ENCODE peak calls at places on chromosome 7, in six cellular contexts. B is epithelial cell of esophagus, L is GM10248, A is psoas muscle, P is A673, D is testis. M is an unnamed sample.

GRCh38 chr7:40551685-40552576 is 417.1 kb downstream of the SUGCT start:
- DNase-seq in B (peak), L (no peak), A (no peak), P (peak), D (no peak), M (peak)

GRCh38 chr7:131909151-131909768 is 352.8 kb upstream of the PODXL start:
- DNase-seq in B (no peak), L (no peak), A (no peak), P (no peak), D (no peak), M (peak)

GRCh38 chr7:124992881-124993562 is 63.4 kb upstream of the POT1 start:
- DNase-seq in B (peak), L (no peak), A (no peak), P (no peak), D (no peak), M (no peak)

GRCh38 chr7:111210996-111211395 is 120.1 kb downstream of the LRRN3 start:
- DNase-seq in B (no peak), L (no peak), A (no peak), P (no peak), D (no peak), M (no peak)

GRCh38 chr7:77989981-77990566 is 191.5 kb downstream of the PHTF2 start:
- DNase-seq in B (peak), L (no peak), A (no peak), P (peak), D (no peak), M (peak)

GRCh38 chr7:110676785-110677184 is 414.1 kb upstream of the LRRN3 start:
- DNase-seq in B (no peak), L (no peak), A (no peak), P (no peak), D (no peak), M (no peak)

GRCh38 chr7:28166982-28167715 is 13.4 kb downstream of the JAZF1 start:
- DNase-seq in B (no peak), L (no peak), A (no peak), P (no peak), D (no peak), M (no peak)

GRCh38 chr7:83648464-83649241 is at the start of gene SEMA3E:
- DNase-seq in B (peak), L (no peak), A (no peak), P (no peak), D (peak), M (peak)

GRCh38 chr7:46146454-46147255 is 225.6 kb upstream of the IGFBP3 start:
- DNase-seq in B (no peak), L (no peak), A (no peak), P (peak), D (no peak), M (no peak)

GRCh38 chr7:30799206-30799975 is 28.2 kb downstream of the MINDY4 start:
- DNase-seq in B (peak), L (peak), A (peak), P (peak), D (no peak), M (no peak)

GRCh38 chr7:43479042-43479441 is 103.9 kb upstream of the STK17A start:
- DNase-seq in B (peak), L (no peak), A (no peak), P (peak), D (no peak), M (no peak)

GRCh38 chr7:130363156-130363847 is 17.0 kb upstream of the CPA1 start:
- DNase-seq in B (peak), L (no peak), A (peak), P (no peak), D (no peak), M (no peak)

GRCh38 chr7:99030951-99031350 is 113.0 kb downstream of the SMURF1 start:
- DNase-seq in B (no peak), L (no peak), A (no peak), P (no peak), D (peak), M (no peak)

GRCh38 chr7:131844380-131844779 is 288.0 kb upstream of the PODXL start:
- DNase-seq in B (no peak), L (no peak), A (no peak), P (no peak), D (no peak), M (no peak)

GRCh38 chr7:77797734-77798393 is 370 bp downstream of the TMEM60 start:
- DNase-seq in B (no peak), L (no peak), A (peak), P (no peak), D (no peak), M (peak)

GRCh38 chr7:124390301-124390700 is 357.4 kb upstream of the TMEM229A start:
- DNase-seq in B (peak), L (no peak), A (no peak), P (no peak), D (no peak), M (no peak)

GRCh38 chr7:49001610-49002033 is 77.3 kb downstream of the CDC14C start:
- DNase-seq in B (peak), L (peak), A (no peak), P (peak), D (peak), M (peak)
- TF ChIP-seq CTCF in B (peak), L (peak), A (no peak), P (peak), D (no peak), M (peak)

DNA sequence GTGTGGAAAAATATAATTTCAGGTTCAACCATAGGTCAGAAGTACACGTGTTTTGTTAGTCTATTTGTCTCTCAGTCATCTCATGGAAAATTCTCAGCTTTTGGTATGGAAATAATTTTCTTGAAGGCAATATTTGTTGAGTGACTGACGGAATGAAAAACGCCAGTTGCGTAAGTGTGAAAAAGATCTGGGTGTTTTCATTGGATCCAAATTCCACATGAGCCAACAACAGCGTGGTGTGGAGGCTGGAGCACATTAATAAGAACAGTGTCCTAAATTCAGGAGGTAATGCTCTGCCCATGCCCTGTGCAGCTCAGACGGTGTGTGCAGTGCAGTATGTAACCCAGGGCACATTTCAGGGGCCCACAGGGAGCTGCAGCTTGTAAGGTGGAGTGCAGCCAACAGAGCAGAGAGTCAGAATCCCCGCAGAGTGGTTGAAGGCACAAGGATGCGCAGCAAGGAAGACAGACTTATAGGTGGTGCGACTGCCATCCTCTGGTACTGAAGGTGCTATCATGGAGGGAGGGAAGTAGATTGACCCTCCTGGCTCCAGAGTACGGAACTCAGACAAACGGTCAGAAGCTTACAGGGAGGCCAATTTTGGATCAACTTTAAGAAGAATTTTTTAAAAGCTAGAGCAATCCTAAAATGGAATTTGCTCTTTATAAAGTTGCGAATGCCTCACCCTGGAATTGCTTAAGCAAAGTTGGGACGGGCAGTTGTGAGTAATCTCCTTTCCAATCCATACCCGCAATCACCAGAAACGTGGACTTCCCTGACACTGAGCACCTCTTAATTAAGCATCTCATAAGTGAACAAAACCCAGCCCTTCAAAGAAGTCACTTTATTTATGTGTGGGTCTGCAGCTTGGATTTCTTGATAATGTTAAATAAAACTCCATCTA is 38.0 kb downstream of the EGFR start:
- DNase-seq in B (peak), L (no peak), A (peak), P (no peak), D (no peak), M (no peak)
- TF ChIP-seq CTCF in B (no peak), L (no peak), A (no peak), P (no peak), D (no peak), M (no peak)

DNA sequence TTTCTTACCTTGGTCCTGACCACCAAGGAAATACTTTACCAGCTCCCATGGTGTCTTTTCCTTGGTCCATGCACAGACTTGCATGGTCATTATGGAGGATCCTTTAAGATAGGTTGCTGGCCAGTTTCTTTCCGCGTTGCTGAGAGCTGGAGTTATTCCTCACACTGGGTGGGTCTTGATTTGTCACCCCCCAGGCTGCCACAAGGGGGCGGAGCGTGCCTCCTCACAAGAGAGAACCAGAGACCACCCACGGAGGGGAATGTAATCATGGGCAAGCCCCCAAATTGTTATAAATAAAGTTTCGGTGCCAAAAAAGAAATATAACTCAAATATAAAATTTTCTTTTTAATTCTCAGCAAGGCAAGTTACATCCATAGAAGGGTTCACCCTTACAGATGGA is 10.5 kb upstream of the TRIM24 start:
- DNase-seq in B (no peak), L (no peak), A (no peak), P (peak), D (peak), M (peak)
- TF ChIP-seq CTCF in B (no peak), L (peak), A (peak), P (peak), D (no peak), M (peak)

DNA sequence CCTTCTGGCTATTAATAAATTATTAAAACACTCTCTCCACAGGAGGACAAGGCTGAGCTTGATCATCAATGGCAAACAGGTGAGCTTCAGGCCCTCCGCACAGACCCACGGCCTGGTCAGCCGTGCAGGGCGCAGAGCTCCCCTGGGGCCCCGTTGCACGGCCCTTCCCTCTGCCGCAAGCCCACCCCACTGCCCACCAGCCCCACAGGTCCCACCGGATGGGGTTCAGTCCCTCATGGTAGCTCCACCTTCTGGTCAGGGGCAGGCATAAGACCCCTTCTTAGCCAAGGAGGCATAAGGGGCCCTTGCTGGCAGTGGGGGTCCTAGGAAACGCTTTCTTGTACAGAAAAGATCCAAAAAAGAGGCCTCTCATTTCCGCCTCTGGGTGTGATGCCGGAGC is 84.6 kb downstream of the MAD1L1 start:
- DNase-seq in B (no peak), L (no peak), A (no peak), P (no peak), D (no peak), M (no peak)
- TF ChIP-seq CTCF in B (no peak), L (no peak), A (no peak), P (peak), D (no peak), M (no peak)

DNA sequence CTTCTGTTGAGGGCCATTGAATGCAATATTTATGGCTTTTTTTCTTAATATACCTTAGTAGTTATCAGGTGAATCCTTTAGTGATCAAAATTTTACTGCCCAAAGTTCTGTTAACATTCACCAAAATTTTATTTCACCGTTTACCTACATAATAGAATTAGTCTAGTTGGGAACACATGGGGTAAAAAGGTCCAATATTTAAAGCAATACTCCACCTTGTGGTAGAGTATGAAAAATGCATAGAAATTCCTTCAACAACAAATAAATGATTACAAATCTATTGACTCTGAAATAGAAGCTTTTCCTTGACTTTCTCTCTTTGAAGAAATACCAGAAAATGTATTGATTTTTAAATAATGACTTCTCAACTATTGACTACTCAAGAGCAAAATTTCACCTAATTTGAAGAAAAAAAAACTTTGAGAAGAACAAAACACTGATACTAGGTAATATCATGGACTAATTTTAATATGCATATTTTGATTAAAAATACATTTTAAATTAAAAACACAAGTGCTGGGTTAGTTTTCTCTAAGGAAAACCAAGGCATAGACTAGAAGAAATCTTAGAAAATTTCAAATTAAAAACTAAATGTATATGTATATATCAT is 43.3 kb downstream of the POLR1F start:
- DNase-seq in B (peak), L (peak), A (no peak), P (peak), D (no peak), M (no peak)
- TF ChIP-seq CTCF in B (peak), L (peak), A (peak), P (peak), D (peak), M (peak)

DNA sequence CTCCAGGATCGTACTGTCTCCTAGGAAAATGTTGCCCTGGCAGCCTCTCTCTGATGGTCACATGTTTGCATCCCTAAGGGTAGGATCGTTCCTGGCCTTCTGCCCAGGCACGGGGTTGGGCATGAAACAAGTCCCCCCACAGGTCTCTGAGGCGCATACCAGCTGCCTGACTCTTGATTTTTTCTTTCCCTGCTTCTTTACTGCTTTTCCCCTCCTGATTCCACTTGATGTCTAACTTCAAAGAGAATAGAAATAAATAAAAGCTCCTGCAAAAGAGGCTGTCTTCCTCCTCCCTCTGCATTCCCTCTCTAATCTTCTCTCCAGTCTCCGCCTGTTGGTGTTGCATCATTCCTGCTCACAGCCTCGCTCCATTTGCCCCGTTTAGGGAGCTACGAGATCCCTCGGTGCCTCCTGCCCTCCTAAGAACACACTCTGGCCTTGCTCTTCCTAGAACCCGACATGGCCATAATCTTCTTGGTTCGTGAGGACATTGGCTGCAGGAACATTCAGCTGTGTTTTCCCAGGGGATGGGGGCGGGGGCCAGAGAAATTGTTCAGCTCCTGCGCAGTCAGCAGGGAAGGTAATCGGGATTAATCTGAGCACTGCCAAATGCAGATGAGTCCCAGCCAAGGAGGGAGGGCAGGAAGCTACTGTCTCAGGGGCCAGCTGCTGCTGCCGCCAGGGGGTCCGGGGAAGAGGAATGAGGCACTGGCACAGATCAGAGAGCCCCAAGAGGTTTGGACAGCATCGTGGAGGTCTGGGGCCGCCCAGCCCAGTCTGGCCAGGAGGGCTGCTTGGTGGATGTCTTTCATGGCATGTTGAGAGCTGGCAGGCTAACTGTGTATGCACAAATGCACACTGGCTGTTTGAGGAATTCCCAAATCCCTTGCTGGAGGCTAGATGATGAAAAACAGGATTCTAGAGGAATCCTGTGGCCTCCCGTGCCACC is 26.1 kb downstream of the LEP start:
- DNase-seq in B (peak), L (no peak), A (peak), P (peak), D (peak), M (peak)
- TF ChIP-seq CTCF in B (no peak), L (no peak), A (no peak), P (peak), D (no peak), M (no peak)

DNA sequence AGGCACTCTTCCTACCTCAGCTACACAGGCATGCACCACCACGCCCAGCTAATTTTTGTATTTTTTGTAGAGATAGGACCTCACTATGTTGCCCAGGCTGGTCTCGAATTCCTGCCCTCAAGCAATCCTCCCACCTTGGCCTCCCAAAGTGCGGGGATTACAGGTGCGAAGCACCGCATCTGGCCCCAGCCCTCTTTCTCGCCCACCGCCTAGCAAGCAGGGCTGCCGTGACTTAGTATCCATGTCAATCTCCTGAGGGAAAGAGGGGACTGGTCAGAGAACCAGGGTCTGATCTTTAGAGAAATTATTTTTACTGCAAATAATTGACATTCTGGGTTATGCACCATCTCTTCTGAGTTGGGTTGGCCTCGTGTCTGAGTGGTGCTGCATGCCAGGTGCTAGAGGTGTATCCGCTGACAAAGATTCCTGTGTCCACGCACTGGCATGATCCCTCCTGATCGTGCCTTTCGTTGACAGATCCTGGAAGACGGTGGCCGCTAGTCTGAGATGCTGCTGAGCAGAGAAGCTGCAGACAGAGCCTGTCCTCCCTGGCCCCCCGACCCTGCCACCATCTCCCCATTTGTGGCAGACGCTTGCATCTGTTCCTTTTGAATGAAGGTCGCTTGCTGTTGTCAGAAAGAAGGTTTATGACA is 22.7 kb downstream of the WIPI2 start:
- DNase-seq in B (no peak), L (no peak), A (no peak), P (no peak), D (no peak), M (no peak)
- TF ChIP-seq CTCF in B (no peak), L (no peak), A (no peak), P (no peak), D (no peak), M (no peak)

M was measured in glutamatergic neuron.